ENCODE peak calls at places on chromosomes 7 and 10, in six cellular contexts. X is breast epithelium, B is heart left ventricle, Z is ovary, P is adrenal gland, N is IMR-90. D is an unnamed sample.

GRCh38 chr10:48289652-48290238 is 15.2 kb upstream of the FRMPD2 start:
- DNase-seq in X (peak; percentile 29), B (peak; percentile 47), Z (no peak), P (peak; percentile 68), N (peak; percentile 40), D (no peak)

GRCh38 chr7:71457021-71457420 is 325.1 kb downstream of the GALNT17 start:
- DNase-seq in X (no peak), B (no peak), Z (no peak), P (no peak), N (no peak), D (no peak)

GRCh38 chr7:94436018-94436604 is 41.4 kb downstream of the COL1A2 start:
- DNase-seq in X (peak; percentile 37), B (peak; percentile 56), Z (peak; percentile 67), P (peak; percentile 55), N (peak; percentile 78), D (peak; percentile 43)

GRCh38 chr10:74432841-74433594 is 282.0 kb downstream of the ADK start:
- DNase-seq in X (no peak), B (no peak), Z (no peak), P (no peak), N (peak; percentile 70), D (no peak)

GRCh38 chr10:24597426-24597825 is 126.3 kb downstream of the ARHGAP21 start:
- DNase-seq in X (no peak), B (no peak), Z (no peak), P (no peak), N (no peak), D (no peak)

GRCh38 chr10:44878704-44879530 is 32.2 kb upstream of the TMEM72 start:
- DNase-seq in X (peak; percentile 76), B (peak; percentile 91), Z (peak; percentile 91), P (peak; percentile 87), N (peak; percentile 82), D (peak; percentile 65)

GRCh38 chr10:132205650-132206376 is 19.1 kb downstream of the DPYSL4 start:
- DNase-seq in X (no peak), B (peak; percentile 59), Z (no peak), P (no peak), N (no peak), D (no peak)

GRCh38 chr10:123147635-123148413 is at the start of gene HMX2:
- DNase-seq in X (no peak), B (no peak), Z (peak; percentile 15), P (no peak), N (no peak), D (no peak)

GRCh38 chr10:51397244-51397643 is 302.2 kb downstream of the CSTF2T start:
- DNase-seq in X (no peak), B (no peak), Z (no peak), P (no peak), N (no peak), D (no peak)

GRCh38 chr7:75743455-75743859 is 4.7 kb upstream of the HIP1 start:
- DNase-seq in X (no peak), B (peak; percentile 47), Z (no peak), P (no peak), N (no peak), D (no peak)

GRCh38 chr7:139041378-139042053 is 5.7 kb upstream of the ZC3HAV1L start:
- DNase-seq in X (no peak), B (no peak), Z (no peak), P (no peak), N (no peak), D (no peak)

GRCh38 chr10:46549171-46550075 is 7.0 kb downstream of the GPRIN2 start:
- DNase-seq in X (no peak), B (peak; percentile 36), Z (peak; percentile 29), P (peak; percentile 15), N (no peak), D (peak; percentile 6)

GRCh38 chr7:158864833-158865232 is 8.5 kb downstream of the DYNC2I1 start:
- DNase-seq in X (no peak), B (no peak), Z (no peak), P (no peak), N (no peak), D (no peak)

GRCh38 chr10:62063795-62064472 is 162.4 kb downstream of the ARID5B start:
- DNase-seq in X (peak; percentile 57), B (peak; percentile 37), Z (no peak), P (no peak), N (peak; percentile 65), D (peak; percentile 84)

GRCh38 chr7:152867482-152867833 is 107.9 kb downstream of the ACTR3B start:
- DNase-seq in X (no peak), B (no peak), Z (no peak), P (no peak), N (no peak), D (no peak)

GRCh38 chr10:104643023-104643663 is 2.1 kb downstream of the SORCS3 start:
- DNase-seq in X (no peak), B (no peak), Z (no peak), P (no peak), N (no peak), D (no peak)

GRCh38 chr7:115229401-115230083 is 307.6 kb downstream of the MDFIC start:
- DNase-seq in X (no peak), B (no peak), Z (no peak), P (no peak), N (no peak), D (no peak)

GRCh38 chr7:1911571-1911970 is 241.5 kb downstream of the ELFN1 start:
- DNase-seq in X (no peak), B (no peak), Z (no peak), P (no peak), N (no peak), D (no peak)

GRCh38 chr10:106780593-106781088 is 383.9 kb downstream of the SORCS1 start:
- DNase-seq in X (no peak), B (no peak), Z (no peak), P (no peak), N (no peak), D (no peak)

DNA sequence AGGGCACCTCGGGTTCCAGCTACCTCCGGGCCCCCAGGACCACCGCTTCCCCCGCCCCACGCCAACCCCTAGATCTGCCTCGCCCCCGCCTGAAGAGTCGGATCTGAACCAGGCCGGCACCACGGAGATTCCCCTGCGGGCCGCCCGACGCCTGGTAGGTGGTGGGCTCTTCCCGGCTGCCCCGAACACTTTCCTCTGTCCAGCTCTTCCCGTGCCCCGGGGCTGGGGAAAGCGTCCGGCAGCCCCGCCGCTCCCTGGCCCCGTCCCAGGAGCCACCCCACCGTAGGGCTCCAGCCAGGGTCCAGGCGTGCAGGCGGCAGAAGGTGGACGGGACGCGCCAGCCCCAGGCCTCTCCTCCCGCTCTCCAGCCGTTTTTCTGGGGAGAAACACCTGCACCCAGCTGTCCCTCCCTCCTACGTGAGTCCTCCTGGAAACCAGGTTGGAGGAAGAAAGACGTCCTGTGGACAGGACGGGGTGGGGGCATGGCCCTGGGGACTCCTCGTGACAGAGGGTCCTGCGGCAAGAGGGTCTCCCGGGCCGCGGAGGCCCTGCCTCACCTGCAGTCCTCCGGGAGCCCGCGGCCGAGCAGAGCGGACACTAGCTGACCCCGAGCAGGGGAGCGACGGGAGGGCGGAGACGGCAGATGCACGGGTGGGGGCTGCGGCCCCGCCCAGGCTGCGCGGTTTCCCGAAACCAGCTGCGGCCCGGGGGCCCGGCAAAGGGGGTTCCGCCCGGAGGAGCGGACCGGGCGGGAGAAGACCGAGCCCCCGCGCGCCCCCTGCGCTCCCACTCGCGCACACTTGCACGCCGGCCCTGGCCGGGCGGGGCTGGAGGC is at the start of gene TMEM176B:
- DNase-seq in X (no peak), B (peak; percentile 80), Z (peak; percentile 82), P (no peak), N (no peak), D (no peak)
- TF ChIP-seq POLR2A in X (no peak), B (no peak), Z (peak; percentile 72), P (no peak), N (no peak), D (no peak)

GRCh38 chr10:124650820-124651401 is 93.3 kb downstream of the FAM53B start:
- DNase-seq in X (no peak), B (peak; percentile 19), Z (no peak), P (no peak), N (no peak), D (no peak)
- H3K4me1 ChIP-seq in X (peaks cover 19% of the 10 kb centered on the region), B (peaks cover 72% of the 10 kb centered on the region), Z (peaks cover 48% of the 10 kb centered on the region), P (peaks cover 52% of the 10 kb centered on the region), N (peaks cover 27% of the 10 kb centered on the region), D (peaks cover 94% of the 10 kb centered on the region)

GRCh38 chr10:119153661-119154060 is 11.9 kb downstream of the SFXN4 start:
- DNase-seq in X (no peak), B (no peak), Z (no peak), P (no peak), N (no peak), D (no peak)

GRCh38 chr10:119153041-119153440 is 12.5 kb downstream of the SFXN4 start:
- DNase-seq in X (no peak), B (no peak), Z (no peak), P (no peak), N (no peak), D (no peak)

GRCh38 chr10:119149157-119149556 is 16.4 kb downstream of the SFXN4 start:
- DNase-seq in X (no peak), B (no peak), Z (peak; percentile 10), P (no peak), N (no peak), D (no peak)

DNA sequence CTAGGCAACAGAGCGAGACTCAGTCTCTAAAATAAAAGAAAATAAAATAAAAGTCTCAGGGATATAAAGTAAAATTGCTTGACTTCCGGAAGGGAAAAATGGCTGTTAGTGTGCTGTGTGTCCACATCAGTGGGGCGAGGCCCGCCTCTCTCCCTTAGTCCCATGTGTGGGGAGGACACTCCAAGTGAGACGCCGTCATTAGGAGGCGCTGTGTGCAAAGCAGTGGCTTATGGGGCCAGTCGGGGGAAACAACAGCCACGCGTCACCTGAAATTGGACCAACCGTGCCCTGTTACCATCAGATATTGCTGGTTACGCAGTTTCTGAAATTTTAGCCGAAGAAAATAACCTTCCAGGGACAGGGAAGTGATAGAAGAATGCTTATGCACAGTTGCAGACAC is 15.8 kb downstream of the SFXN4 start:
- DNase-seq in X (no peak), B (no peak), Z (no peak), P (no peak), N (no peak), D (no peak)
- TF ChIP-seq CTCF in X (no peak), B (no peak), Z (no peak), P (no peak), N (peak; percentile 7), D (no peak)

GRCh38 chr10:4043897-4044296 is 258.9 kb upstream of the KLF6 start:
- DNase-seq in X (no peak), B (no peak), Z (no peak), P (no peak), N (no peak), D (no peak)
- TF ChIP-seq POLR2A in X (no peak), B (no peak), Z (no peak), P (no peak), N (no peak), D (no peak)

GRCh38 chr7:22561356-22561755 is 61.4 kb upstream of the STEAP1B start:
- DNase-seq in X (peak; percentile 82), B (peak; percentile 86), Z (peak; percentile 79), P (peak; percentile 40), N (peak; percentile 100), D (peak; percentile 79)
- H3K4me1 ChIP-seq in X (peaks cover 7% of the 10 kb centered on the region), B (peaks cover 20% of the 10 kb centered on the region), Z (peaks cover 8% of the 10 kb centered on the region), P (peaks cover 4% of the 10 kb centered on the region), N (peaks cover 41% of the 10 kb centered on the region), D (peaks cover 29% of the 10 kb centered on the region)

GRCh38 chr7:142030294-142030693 is 34.6 kb downstream of the MGAM start:
- DNase-seq in X (no peak), B (no peak), Z (no peak), P (no peak), N (no peak), D (no peak)
- TF ChIP-seq CTCF in X (no peak), B (no peak), Z (no peak), P (no peak), N (no peak), D (no peak)

GRCh38 chr10:17229967-17230682 is 2.1 kb downstream of the VIM start:
- DNase-seq in X (peak; percentile 73), B (peak; percentile 85), Z (peak; percentile 83), P (peak; percentile 73), N (peak; percentile 55), D (peak; percentile 70)
- TF ChIP-seq POLR2A in X (peak; percentile 46), B (peak; percentile 39), Z (peak; percentile 9), P (peak; percentile 50), N (peak; percentile 43), D (peak; percentile 50)

D was measured in gastrocnemius medialis.